ENCODE peak calls at places on chromosomes 3 and 15, in seven cellular contexts. E is endodermal cell; Y is CD8-positive, alpha-beta T cell; I is choroid plexus epithelial cell; J is AG04450; M is naive thymus-derived CD4-positive, alpha-beta T cell; X is adrenal gland. L is an unnamed sample.

GRCh38 chr15:20646529-20647142 is 105.0 kb upstream of the GOLGA6L6 start:
- DNase-seq in E (no peak), Y (no peak), I (no peak), J (no peak), M (no peak), X (no peak), L (no peak)

GRCh38 chr3:68033850-68034249 is 379.4 kb upstream of the SUCLG2 start:
- DNase-seq in E (no peak), Y (no peak), I (no peak), J (no peak), M (no peak), X (no peak), L (no peak)

GRCh38 chr3:24985631-24986030 is 442.4 kb upstream of the RARB start:
- DNase-seq in E (no peak), Y (no peak), I (no peak), J (no peak), M (no peak), X (no peak), L (no peak)

GRCh38 chr3:79874646-79875045 is 106.8 kb upstream of the ROBO1 start:
- DNase-seq in E (no peak), Y (no peak), I (no peak), J (no peak), M (no peak), X (no peak), L (no peak)

GRCh38 chr3:46539443-46540005 is 26.6 kb downstream of the LRRC2 start:
- DNase-seq in E (no peak), Y (no peak), I (no peak), J (no peak), M (no peak), X (no peak), L (no peak)

GRCh38 chr3:37904614-37905047 is 43.0 kb downstream of the CTDSPL start:
- DNase-seq in E (no peak), Y (no peak), I (peak; percentile 64), J (no peak), M (no peak), X (no peak), L (no peak)

GRCh38 chr3:126288314-126288713 is 68.9 kb downstream of the KLF15 start:
- DNase-seq in E (peak; percentile 71), Y (no peak), I (no peak), J (no peak), M (no peak), X (peak; percentile 53), L (peak; percentile 88)

GRCh38 chr15:93030430-93031102 is 58.4 kb downstream of the RGMA start:
- DNase-seq in E (peak; percentile 93), Y (peak; percentile 67), I (peak; percentile 74), J (peak; percentile 26), M (peak; percentile 38), X (peak; percentile 90), L (peak; percentile 84)

GRCh38 chr15:28243901-28244300 is 78.1 kb downstream of the HERC2 start:
- DNase-seq in E (no peak), Y (no peak), I (no peak), J (no peak), M (no peak), X (no peak), L (no peak)

GRCh38 chr3:115667175-115668065 is 44.1 kb downstream of the GAP43 start:
- DNase-seq in E (no peak), Y (no peak), I (peak; percentile 34), J (no peak), M (no peak), X (no peak), L (no peak)

GRCh38 chr3:157239082-157239704 is 79.2 kb upstream of the CCNL1 start:
- DNase-seq in E (peak; percentile 94), Y (peak; percentile 77), I (peak; percentile 82), J (no peak), M (peak; percentile 53), X (peak; percentile 87), L (peak; percentile 53)

GRCh38 chr3:113212155-113212844 is 943 bp downstream of the BOC start:
- DNase-seq in E (peak; percentile 78), Y (no peak), I (peak; percentile 17), J (no peak), M (no peak), X (no peak), L (peak; percentile 73)

GRCh38 chr3:129645291-129645690 is 38.8 kb upstream of the PLXND1 start:
- DNase-seq in E (no peak), Y (no peak), I (no peak), J (no peak), M (no peak), X (no peak), L (no peak)

GRCh38 chr3:1600700-1601418 is 497.8 kb upstream of the CNTN4 start:
- DNase-seq in E (no peak), Y (no peak), I (no peak), J (no peak), M (no peak), X (no peak), L (no peak)

GRCh38 chr3:35641920-35642532 is 2.7 kb downstream of the ARPP21 start:
- DNase-seq in E (no peak), Y (no peak), I (no peak), J (no peak), M (no peak), X (no peak), L (no peak)

GRCh38 chr15:100301905-100302431 is 39.8 kb downstream of the ADAMTS17 start:
- DNase-seq in E (no peak), Y (no peak), I (no peak), J (no peak), M (no peak), X (no peak), L (no peak)

GRCh38 chr3:114727373-114727772 is 419.7 kb downstream of the ZBTB20 start:
- DNase-seq in E (no peak), Y (no peak), I (no peak), J (no peak), M (no peak), X (no peak), L (no peak)

GRCh38 chr3:11157406-11157805 is 3.1 kb downstream of the HRH1 start:
- DNase-seq in E (no peak), Y (no peak), I (no peak), J (no peak), M (no peak), X (peak; percentile 76), L (no peak)

GRCh38 chr3:11154036-11154952 is at the start of gene HRH1:
- DNase-seq in E (no peak), Y (no peak), I (no peak), J (no peak), M (no peak), X (no peak), L (peak; percentile 56)

GRCh38 chr3:11154953-11155325 is 646 bp downstream of the HRH1 start:
- DNase-seq in E (peak; percentile 79), Y (no peak), I (peak; percentile 32), J (no peak), M (no peak), X (peak; percentile 63), L (no peak)

GRCh38 chr3:11156026-11156410 is 1.7 kb downstream of the HRH1 start:
- DNase-seq in E (no peak), Y (no peak), I (no peak), J (no peak), M (no peak), X (no peak), L (no peak)

DNA sequence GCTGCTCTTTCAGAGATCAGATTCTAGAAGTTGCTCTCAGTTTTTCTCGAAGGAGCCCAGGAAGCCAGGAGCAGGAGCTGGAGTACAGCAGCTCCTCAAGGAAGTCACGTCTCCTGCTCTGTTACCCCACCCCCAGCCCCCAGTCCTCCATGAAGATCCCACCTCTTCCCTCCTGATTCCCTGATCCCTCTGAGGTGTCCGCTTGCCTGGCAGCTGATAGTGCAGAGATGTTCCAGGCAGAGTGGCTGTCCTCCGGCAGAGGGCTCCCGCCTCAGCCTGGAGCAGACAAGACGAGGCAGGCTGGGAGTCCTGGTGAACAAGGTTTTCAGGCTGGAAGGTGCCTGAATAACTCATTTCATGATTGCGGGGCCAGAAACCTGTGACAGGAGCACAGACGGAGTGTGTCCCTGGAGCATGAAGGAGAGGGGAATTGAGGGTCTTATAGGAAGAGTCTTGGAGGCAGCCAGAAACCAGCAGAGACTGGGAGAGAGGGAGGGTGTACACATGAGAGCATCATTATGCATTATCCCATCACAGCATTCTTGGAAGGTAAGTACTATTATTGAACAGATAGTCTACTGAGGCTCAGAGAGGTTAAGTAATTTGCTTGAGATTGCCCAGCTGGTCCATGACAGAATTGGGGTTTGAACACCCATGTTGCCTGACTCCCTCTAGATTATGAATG is 1.2 kb downstream of the HRH1 start:
- DNase-seq in E (peak; percentile 92), Y (no peak), I (peak; percentile 88), J (peak; percentile 60), M (no peak), X (peak; percentile 92), L (peak; percentile 84)
- H3K4me3 ChIP-seq in E (peak overlapping the region; percentile 77), Y (no peak overlapping the region), I (peak overlapping the region; percentile 73), J (peak overlapping the region; percentile 85), M (no peak overlapping the region), X (peak overlapping the region; percentile 52), L (peak overlapping the region; percentile 15)

GRCh38 chr15:41773332-41773728 is 954 bp upstream of the MAPKBP1 start:
- DNase-seq in E (no peak), Y (no peak), I (no peak), J (no peak), M (no peak), X (no peak), L (no peak)
- H3K4me3 ChIP-seq in E (peak overlapping the region; percentile 82), Y (peak overlapping the region; percentile 70), I (no peak overlapping the region), J (peak overlapping the region; percentile 86), M (no peak overlapping the region), X (peak overlapping the region; percentile 65), L (no peak overlapping the region)

GRCh38 chr3:195397524-195397923 is 45.3 kb downstream of the ACAP2 start:
- DNase-seq in E (no peak), Y (no peak), I (peak; percentile 19), J (no peak), M (no peak), X (no peak), L (no peak)
- H3K4me3 ChIP-seq in E (no peak overlapping the region), Y (no peak overlapping the region), I (no peak overlapping the region), J (no peak overlapping the region), M (no peak overlapping the region), X (no peak overlapping the region), L (no peak overlapping the region)

GRCh38 chr15:40906101-40906946 is 12.1 kb downstream of the VPS18 start:
- DNase-seq in E (peak; percentile 97), Y (peak; percentile 76), I (peak; percentile 70), J (peak; percentile 86), M (peak; percentile 63), X (peak; percentile 96), L (peak; percentile 95)

GRCh38 chr15:40909662-40910625 is 15.7 kb downstream of the VPS18 start:
- DNase-seq in E (no peak), Y (no peak), I (peak; percentile 34), J (no peak), M (no peak), X (peak; percentile 89), L (peak; percentile 75)

GRCh38 chr15:40906947-40907802 is 12.9 kb downstream of the VPS18 start:
- DNase-seq in E (peak; percentile 61), Y (peak; percentile 61), I (peak; percentile 24), J (no peak), M (peak; percentile 72), X (peak; percentile 77), L (peak; percentile 87)

GRCh38 chr15:40911139-40911538 is 16.9 kb downstream of the VPS18 start:
- DNase-seq in E (peak; percentile 87), Y (no peak), I (no peak), J (no peak), M (no peak), X (no peak), L (no peak)

DNA sequence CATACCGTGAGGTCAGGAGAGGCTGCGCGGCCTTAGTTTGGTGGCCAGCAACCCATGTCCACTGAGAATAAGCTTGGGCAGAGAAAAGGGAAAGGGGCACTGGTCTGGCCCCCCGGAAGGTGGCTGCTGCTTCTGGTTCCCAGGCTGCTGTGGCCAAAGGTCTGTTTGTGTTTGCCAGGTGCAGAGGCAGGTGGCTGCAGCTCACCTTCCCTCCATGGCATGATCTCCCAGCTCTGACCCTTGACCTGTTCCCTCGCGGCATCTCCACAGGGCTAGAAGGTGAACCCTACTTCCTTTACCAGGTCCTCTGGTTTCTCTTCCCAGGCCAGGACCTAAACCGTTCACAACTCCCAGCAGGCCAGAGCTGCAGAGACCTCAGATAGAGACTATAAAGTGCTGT is 13.8 kb downstream of the VPS18 start:
- DNase-seq in E (peak; percentile 25), Y (no peak), I (no peak), J (no peak), M (no peak), X (no peak), L (no peak)
- H3K4me3 ChIP-seq in E (no peak overlapping the region), Y (no peak overlapping the region), I (no peak overlapping the region), J (no peak overlapping the region), M (no peak overlapping the region), X (no peak overlapping the region), L (no peak overlapping the region)